ENCODE peak calls at places on chromosome 6, in nine cellular contexts. One of them, this sample, is unnamed.

GRCh38 chr6:4360920-4361319 is 225.5 kb upstream of the ECI2 start:
- DNase-seq in activated T-helper 1 cell treated with Interleukin-2 at 50 U/mL for 16 hours: no peak
- DNase-seq in HepG2: no peak
- DNase-seq in colonic mucosa: no peak
- DNase-seq in H9: no peak
- DNase-seq in kidney tubule cell: no peak
- DNase-seq in stimulated activated CD8-positive, alpha-beta memory T cell treated with anti-CD3 and anti-CD28 coated beads, Interleukin-4, amount 100 ng/mL, for 4 hours: no peak
- DNase-seq in CD8-positive, alpha-beta T cell: no peak
- DNase-seq in endothelial cell of umbilical vein: no peak
- DNase-seq in this sample: no peak

GRCh38 chr6:160462551-160463109 is 114.5 kb downstream of the SLC22A3 start:
- DNase-seq in kidney tubule cell: peak; percentile 85
- DNase-seq in endothelial cell of umbilical vein: peak; percentile 33
- DNase-seq in H9: no peak
- DNase-seq in CD8-positive, alpha-beta T cell: peak; percentile 67
- DNase-seq in stimulated activated CD8-positive, alpha-beta memory T cell treated with anti-CD3 and anti-CD28 coated beads, Interleukin-4, amount 100 ng/mL, for 4 hours: no peak
- DNase-seq in activated T-helper 1 cell treated with Interleukin-2 at 50 U/mL for 16 hours: peak; percentile 26
- DNase-seq in HepG2: no peak
- DNase-seq in colonic mucosa: no peak
- DNase-seq in this sample: peak; percentile 60

GRCh38 chr6:156517090-156517489 is 260.1 kb upstream of the ARID1B start:
- DNase-seq in activated T-helper 1 cell treated with Interleukin-2 at 50 U/mL for 16 hours: no peak
- DNase-seq in kidney tubule cell: no peak
- DNase-seq in CD8-positive, alpha-beta T cell: no peak
- DNase-seq in endothelial cell of umbilical vein: no peak
- DNase-seq in H9: no peak
- DNase-seq in stimulated activated CD8-positive, alpha-beta memory T cell treated with anti-CD3 and anti-CD28 coated beads, Interleukin-4, amount 100 ng/mL, for 4 hours: no peak
- DNase-seq in HepG2: no peak
- DNase-seq in colonic mucosa: no peak
- DNase-seq in this sample: no peak

GRCh38 chr6:43093361-43094289 is 17.5 kb downstream of the PTK7 start:
- DNase-seq in endothelial cell of umbilical vein: peak; percentile 57
- DNase-seq in stimulated activated CD8-positive, alpha-beta memory T cell treated with anti-CD3 and anti-CD28 coated beads, Interleukin-4, amount 100 ng/mL, for 4 hours: no peak
- DNase-seq in activated T-helper 1 cell treated with Interleukin-2 at 50 U/mL for 16 hours: no peak
- DNase-seq in HepG2: peak; percentile 93
- DNase-seq in CD8-positive, alpha-beta T cell: no peak
- DNase-seq in kidney tubule cell: peak; percentile 75
- DNase-seq in H9: peak; percentile 56
- DNase-seq in colonic mucosa: peak; percentile 34
- DNase-seq in this sample: no peak

GRCh38 chr6:44569931-44570385 is 182.5 kb downstream of the CDC5L start:
- DNase-seq in CD8-positive, alpha-beta T cell: no peak
- DNase-seq in HepG2: no peak
- DNase-seq in kidney tubule cell: no peak
- DNase-seq in endothelial cell of umbilical vein: no peak
- DNase-seq in activated T-helper 1 cell treated with Interleukin-2 at 50 U/mL for 16 hours: no peak
- DNase-seq in stimulated activated CD8-positive, alpha-beta memory T cell treated with anti-CD3 and anti-CD28 coated beads, Interleukin-4, amount 100 ng/mL, for 4 hours: no peak
- DNase-seq in H9: peak; percentile 35
- DNase-seq in colonic mucosa: no peak
- DNase-seq in this sample: peak; percentile 54

GRCh38 chr6:30556714-30556963 is 350 bp upstream of the GNL1 start:
- DNase-seq in activated T-helper 1 cell treated with Interleukin-2 at 50 U/mL for 16 hours: peak; percentile 73
- DNase-seq in colonic mucosa: peak; percentile 92
- DNase-seq in stimulated activated CD8-positive, alpha-beta memory T cell treated with anti-CD3 and anti-CD28 coated beads, Interleukin-4, amount 100 ng/mL, for 4 hours: peak; percentile 64
- DNase-seq in H9: peak; percentile 93
- DNase-seq in HepG2: no peak
- DNase-seq in CD8-positive, alpha-beta T cell: peak; percentile 93
- DNase-seq in endothelial cell of umbilical vein: no peak
- DNase-seq in kidney tubule cell: no peak
- DNase-seq in this sample: no peak

GRCh38 chr6:146543940-146544661 is 468 bp downstream of the RAB32 start:
- DNase-seq in kidney tubule cell: peak; percentile 62
- DNase-seq in colonic mucosa: peak; percentile 60
- DNase-seq in CD8-positive, alpha-beta T cell: no peak
- DNase-seq in activated T-helper 1 cell treated with Interleukin-2 at 50 U/mL for 16 hours: no peak
- DNase-seq in HepG2: peak; percentile 74
- DNase-seq in stimulated activated CD8-positive, alpha-beta memory T cell treated with anti-CD3 and anti-CD28 coated beads, Interleukin-4, amount 100 ng/mL, for 4 hours: no peak
- DNase-seq in H9: peak; percentile 54
- DNase-seq in endothelial cell of umbilical vein: peak; percentile 64
- DNase-seq in this sample: peak; percentile 67

GRCh38 chr6:1230281-1230680 is 81.6 kb upstream of the FOXQ1 start:
- DNase-seq in stimulated activated CD8-positive, alpha-beta memory T cell treated with anti-CD3 and anti-CD28 coated beads, Interleukin-4, amount 100 ng/mL, for 4 hours: no peak
- DNase-seq in H9: no peak
- DNase-seq in CD8-positive, alpha-beta T cell: no peak
- DNase-seq in kidney tubule cell: no peak
- DNase-seq in endothelial cell of umbilical vein: no peak
- DNase-seq in colonic mucosa: no peak
- DNase-seq in activated T-helper 1 cell treated with Interleukin-2 at 50 U/mL for 16 hours: no peak
- DNase-seq in HepG2: no peak
- DNase-seq in this sample: no peak

GRCh38 chr6:1538348-1538747 is 71.4 kb upstream of the FOXC1 start:
- DNase-seq in CD8-positive, alpha-beta T cell: no peak
- DNase-seq in HepG2: no peak
- DNase-seq in colonic mucosa: no peak
- DNase-seq in activated T-helper 1 cell treated with Interleukin-2 at 50 U/mL for 16 hours: no peak
- DNase-seq in endothelial cell of umbilical vein: no peak
- DNase-seq in H9: no peak
- DNase-seq in kidney tubule cell: no peak
- DNase-seq in stimulated activated CD8-positive, alpha-beta memory T cell treated with anti-CD3 and anti-CD28 coated beads, Interleukin-4, amount 100 ng/mL, for 4 hours: no peak
- DNase-seq in this sample: no peak

GRCh38 chr6:139338845-139339244 is 35.6 kb downstream of the CITED2 start:
- DNase-seq in HepG2: no peak
- DNase-seq in colonic mucosa: no peak
- DNase-seq in H9: no peak
- DNase-seq in kidney tubule cell: no peak
- DNase-seq in activated T-helper 1 cell treated with Interleukin-2 at 50 U/mL for 16 hours: no peak
- DNase-seq in CD8-positive, alpha-beta T cell: no peak
- DNase-seq in endothelial cell of umbilical vein: no peak
- DNase-seq in stimulated activated CD8-positive, alpha-beta memory T cell treated with anti-CD3 and anti-CD28 coated beads, Interleukin-4, amount 100 ng/mL, for 4 hours: no peak
- DNase-seq in this sample: no peak

GRCh38 chr6:135522975-135523692 is 25.6 kb upstream of the AHI1 start:
- DNase-seq in HepG2: peak; percentile 66
- DNase-seq in endothelial cell of umbilical vein: no peak
- DNase-seq in CD8-positive, alpha-beta T cell: no peak
- DNase-seq in colonic mucosa: no peak
- DNase-seq in stimulated activated CD8-positive, alpha-beta memory T cell treated with anti-CD3 and anti-CD28 coated beads, Interleukin-4, amount 100 ng/mL, for 4 hours: no peak
- DNase-seq in H9: no peak
- DNase-seq in activated T-helper 1 cell treated with Interleukin-2 at 50 U/mL for 16 hours: no peak
- DNase-seq in kidney tubule cell: peak; percentile 3
- DNase-seq in this sample: no peak

GRCh38 chr6:57040011-57040410 is 6.5 kb upstream of the KIAA1586 start:
- DNase-seq in H9: peak; percentile 52
- DNase-seq in HepG2: no peak
- DNase-seq in endothelial cell of umbilical vein: no peak
- DNase-seq in colonic mucosa: no peak
- DNase-seq in kidney tubule cell: peak; percentile 10
- DNase-seq in stimulated activated CD8-positive, alpha-beta memory T cell treated with anti-CD3 and anti-CD28 coated beads, Interleukin-4, amount 100 ng/mL, for 4 hours: no peak
- DNase-seq in activated T-helper 1 cell treated with Interleukin-2 at 50 U/mL for 16 hours: no peak
- DNase-seq in CD8-positive, alpha-beta T cell: no peak
- DNase-seq in this sample: no peak